ENCODE peak calls at places on chromosomes 2 and 18, in six cellular contexts. U is ovary, N is A549, B is choroid plexus epithelial cell, P is astrocyte of the spinal cord, J is cardiac muscle cell. K is an unnamed sample.

GRCh38 chr18:74819433-74820059 is 221.9 kb downstream of the ZNF407 start:
- DNase-seq in J (no peak), B (peak; percentile 32), U (no peak), P (no peak), N (peak; percentile 15), K (no peak)

GRCh38 chr2:95301876-95302641 is 4.9 kb downstream of the KCNIP3 start:
- DNase-seq in P (no peak), B (no peak), N (no peak), J (no peak), U (no peak), K (peak; percentile 86)

GRCh38 chr2:64820901-64821300 is 167.2 kb upstream of the SERTAD2 start:
- DNase-seq in U (no peak), P (no peak), B (no peak), J (no peak), N (no peak), K (no peak)

GRCh38 chr18:68234115-68234514 is 480.8 kb downstream of the TMX3 start:
- DNase-seq in N (no peak), B (peak; percentile 33), J (peak; percentile 30), U (no peak), P (no peak), K (no peak)

GRCh38 chr2:119264781-119265692 is 41.4 kb downstream of the STEAP3 start:
- DNase-seq in J (peak; percentile 69), P (peak; percentile 43), U (no peak), B (peak; percentile 74), N (peak; percentile 60), K (no peak)

GRCh38 chr18:56635007-56635406 is 3.4 kb downstream of the TXNL1 start:
- DNase-seq in P (no peak), N (no peak), J (no peak), B (no peak), U (no peak), K (no peak)

GRCh38 chr2:96116879-96117533 is 635 bp upstream of the ADRA2B start:
- DNase-seq in J (peak; percentile 46), B (peak; percentile 33), U (peak; percentile 63), P (peak; percentile 6), N (peak; percentile 85), K (no peak)

GRCh38 chr2:211077216-211077764 is 520.9 kb downstream of the CPS1 start:
- DNase-seq in U (no peak), N (no peak), B (no peak), J (no peak), P (no peak), K (no peak)

GRCh38 chr2:236089271-236090026 is 78.7 kb downstream of the GBX2 start:
- DNase-seq in J (no peak), P (no peak), B (no peak), N (no peak), U (no peak), K (no peak)

GRCh38 chr2:50513724-50514123 is 518.2 kb downstream of the NRXN1 start:
- DNase-seq in U (no peak), N (no peak), B (no peak), P (no peak), J (no peak), K (no peak)

GRCh38 chr2:73177645-73178255 is 24.6 kb upstream of the NOTO start:
- DNase-seq in U (no peak), B (no peak), J (no peak), P (no peak), N (peak; percentile 52), K (no peak)

GRCh38 chr18:61199131-61199903 is 133.9 kb upstream of the CDH20 start:
- DNase-seq in B (peak; percentile 43), N (no peak), U (no peak), P (peak; percentile 31), J (no peak), K (no peak)

GRCh38 chr18:49591775-49592174 is 29.9 kb downstream of the LIPG start:
- DNase-seq in P (no peak), J (no peak), U (no peak), N (no peak), B (no peak), K (no peak)

GRCh38 chr2:224241812-224242211 is 160.1 kb downstream of the FAM124B start:
- DNase-seq in N (no peak), U (no peak), J (no peak), P (no peak), B (no peak), K (no peak)

GRCh38 chr2:18268400-18268799 is 292.1 kb downstream of the RDH14 start:
- DNase-seq in N (no peak), P (peak; percentile 36), J (no peak), U (no peak), B (peak; percentile 79), K (no peak)

GRCh38 chr18:610214-610928 is 13.6 kb downstream of the CLUL1 start:
- DNase-seq in U (no peak), N (no peak), B (no peak), J (no peak), P (no peak), K (no peak)

GRCh38 chr2:71388214-71388613 is 56.6 kb downstream of the ZNF638 start:
- DNase-seq in N (no peak), P (no peak), J (no peak), B (no peak), U (no peak), K (no peak)

GRCh38 chr18:50949185-50949584 is 18.7 kb upstream of the ELAC1 start:
- DNase-seq in U (no peak), P (no peak), B (no peak), J (no peak), N (no peak), K (no peak)

GRCh38 chr2:67414867-67415266 is 17.7 kb downstream of the ETAA1 start:
- DNase-seq in N (no peak), J (no peak), U (no peak), P (no peak), B (no peak), K (no peak)

GRCh38 chr2:105394951-105395611 is 3.8 kb downstream of the FHL2 start:
- DNase-seq in N (no peak), B (peak; percentile 86), J (peak; percentile 78), P (peak; percentile 64), U (no peak), K (no peak)

GRCh38 chr18:63578357-63578958 is 8.7 kb upstream of the SERPINB13 start:
- DNase-seq in P (peak; percentile 59), B (peak; percentile 70), J (peak; percentile 56), N (no peak), U (no peak), K (no peak)

GRCh38 chr2:85785027-85785822 is 31.4 kb downstream of the ATOH8 start:
- DNase-seq in U (peak; percentile 53), B (peak; percentile 57), P (peak; percentile 96), N (no peak), J (peak; percentile 97), K (peak; percentile 72)

GRCh38 chr2:32849456-32850194 is 97.1 kb upstream of the LTBP1 start:
- DNase-seq in U (no peak), B (peak; percentile 36), N (no peak), P (no peak), J (peak; percentile 18), K (no peak)
- H3K4me3 ChIP-seq in U (no peak overlapping the region), B (no peak overlapping the region), N (no peak overlapping the region), P (no peak overlapping the region), J (no peak overlapping the region), K (no peak overlapping the region)

DNA sequence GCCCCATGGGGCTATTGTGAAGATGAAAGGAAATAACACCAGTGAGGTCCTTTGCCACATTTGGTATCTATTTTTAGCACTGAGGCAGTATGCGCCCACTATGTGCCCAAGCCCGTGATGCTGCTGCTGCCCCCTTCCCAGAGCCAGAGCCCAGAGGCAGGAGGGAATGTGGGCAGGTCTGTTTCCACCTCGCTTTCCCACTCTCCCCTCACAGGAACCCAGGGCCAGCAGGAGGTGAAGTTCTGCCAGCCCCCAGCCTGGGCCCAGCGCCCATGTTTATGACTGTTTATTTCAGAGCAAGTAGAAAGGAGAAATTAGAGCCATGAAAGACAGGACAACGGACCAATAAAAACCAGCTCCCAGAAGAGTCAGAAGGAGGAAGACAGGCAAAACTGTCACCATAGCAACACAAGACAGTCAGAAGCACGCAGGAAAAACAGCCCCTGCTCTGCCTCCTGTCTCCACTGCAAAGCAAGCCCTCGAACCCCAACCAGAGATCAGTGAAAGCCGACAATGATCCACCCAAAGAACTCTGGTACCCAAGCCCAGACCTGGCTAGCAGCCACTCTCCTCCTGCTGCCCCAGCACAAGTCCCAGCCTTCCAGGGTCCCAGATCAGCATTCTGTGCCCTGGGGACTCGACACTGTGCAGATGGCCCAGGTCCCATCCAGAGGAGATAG is 1.4 kb downstream of the CYRIA start:
- DNase-seq in N (no peak), U (peak; percentile 52), B (peak; percentile 95), J (peak; percentile 79), P (peak; percentile 93), K (peak; percentile 81)
- H3K4me3 ChIP-seq in N (no peak overlapping the region), U (peak overlapping the region; percentile 89), B (peak overlapping the region; percentile 71), J (no peak overlapping the region), P (peak overlapping the region; percentile 76), K (peak overlapping the region; percentile 84)

GRCh38 chr2:37934591-37935513 is 9.8 kb downstream of the RMDN2 start:
- DNase-seq in P (no peak), N (no peak), U (no peak), J (no peak), B (no peak), K (no peak)
- H3K4me3 ChIP-seq in P (no peak overlapping the region), N (no peak overlapping the region), U (no peak overlapping the region), J (no peak overlapping the region), B (no peak overlapping the region), K (peak overlapping the region; percentile 16)

DNA sequence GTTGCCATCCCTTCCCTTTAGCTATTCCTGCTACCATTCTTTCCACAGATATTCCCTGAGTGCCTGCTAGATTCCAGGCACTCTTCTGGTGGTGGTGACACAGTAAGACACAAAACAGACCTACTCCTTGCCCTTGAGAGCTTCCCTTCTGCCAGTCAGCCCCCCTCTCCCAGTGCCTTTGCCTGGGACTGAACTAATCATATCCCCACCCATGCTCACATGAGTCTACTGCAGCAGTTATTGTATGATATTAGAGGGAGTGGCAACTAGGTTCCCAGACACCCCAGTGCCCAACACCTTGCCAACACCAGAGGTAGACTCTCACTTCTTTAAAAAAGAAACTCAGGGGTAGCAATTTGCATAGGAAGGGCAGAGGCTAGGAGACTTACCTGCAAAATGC is 7.2 kb upstream of the LBH start:
- DNase-seq in J (no peak), U (no peak), P (no peak), N (no peak), B (no peak), K (no peak)
- H3K4me3 ChIP-seq in J (no peak overlapping the region), U (no peak overlapping the region), P (no peak overlapping the region), N (no peak overlapping the region), B (no peak overlapping the region), K (no peak overlapping the region)

K was measured in dorsolateral prefrontal cortex.